ENCODE peak calls at places on chromosomes 6 and 20, in four cellular contexts. Y is dorsolateral prefrontal cortex, R is testis, W is PC-9. T is an unnamed sample.

GRCh38 chr6:94245395-94245794 is 826.0 kb upstream of the EPHA7 start:
- DNase-seq in Y (no peak), R (no peak), W (no peak), T (no peak)

GRCh38 chr20:12997128-12997655 is 11.6 kb upstream of the SPTLC3 start:
- DNase-seq in Y (no peak), R (no peak), W (no peak), T (no peak)

GRCh38 chr6:42454428-42454791 is 2.7 kb upstream of the TRERF1 start:
- DNase-seq in Y (no peak), R (peak; percentile 61), W (no peak), T (no peak)

GRCh38 chr20:25750765-25751696 is 54.4 kb upstream of the ZNF337 start:
- DNase-seq in Y (peak; percentile 48), R (peak; percentile 73), W (peak; percentile 55), T (peak; percentile 73)

GRCh38 chr6:92922216-92922806 is 497.0 kb downstream of the EPHA7 start:
- DNase-seq in Y (no peak), R (no peak), W (no peak), T (no peak)

GRCh38 chr6:53309059-53309896 is 39.5 kb downstream of the ELOVL5 start:
- DNase-seq in Y (no peak), R (no peak), W (no peak), T (no peak)

GRCh38 chr6:35663447-35664235 is 25.1 kb downstream of the FKBP5 start:
- DNase-seq in Y (no peak), R (no peak), W (no peak), T (no peak)

GRCh38 chr6:112231609-112232060 is 22.7 kb downstream of the LAMA4 start:
- DNase-seq in Y (no peak), R (no peak), W (no peak), T (no peak)

GRCh38 chr6:52394251-52394666 is 25.9 kb upstream of the EFHC1 start:
- DNase-seq in Y (no peak), R (no peak), W (no peak), T (no peak)

GRCh38 chr6:73286752-73287151 is 23.8 kb upstream of the KHDC1 start:
- DNase-seq in Y (no peak), R (no peak), W (no peak), T (no peak)

GRCh38 chr6:73290435-73290834 is 27.4 kb upstream of the KHDC1 start:
- DNase-seq in Y (no peak), R (no peak), W (no peak), T (no peak)

GRCh38 chr6:73282876-73283275 is 19.9 kb upstream of the KHDC1 start:
- DNase-seq in Y (no peak), R (no peak), W (no peak), T (no peak)

GRCh38 chr6:73285674-73286283 is 22.8 kb upstream of the KHDC1 start:
- DNase-seq in Y (no peak), R (no peak), W (no peak), T (peak; percentile 48)
- TF ChIP-seq CTCF in Y (peak; percentile 16), R (peak; percentile 24), W (peak; percentile 66), T (peak; percentile 22)

DNA sequence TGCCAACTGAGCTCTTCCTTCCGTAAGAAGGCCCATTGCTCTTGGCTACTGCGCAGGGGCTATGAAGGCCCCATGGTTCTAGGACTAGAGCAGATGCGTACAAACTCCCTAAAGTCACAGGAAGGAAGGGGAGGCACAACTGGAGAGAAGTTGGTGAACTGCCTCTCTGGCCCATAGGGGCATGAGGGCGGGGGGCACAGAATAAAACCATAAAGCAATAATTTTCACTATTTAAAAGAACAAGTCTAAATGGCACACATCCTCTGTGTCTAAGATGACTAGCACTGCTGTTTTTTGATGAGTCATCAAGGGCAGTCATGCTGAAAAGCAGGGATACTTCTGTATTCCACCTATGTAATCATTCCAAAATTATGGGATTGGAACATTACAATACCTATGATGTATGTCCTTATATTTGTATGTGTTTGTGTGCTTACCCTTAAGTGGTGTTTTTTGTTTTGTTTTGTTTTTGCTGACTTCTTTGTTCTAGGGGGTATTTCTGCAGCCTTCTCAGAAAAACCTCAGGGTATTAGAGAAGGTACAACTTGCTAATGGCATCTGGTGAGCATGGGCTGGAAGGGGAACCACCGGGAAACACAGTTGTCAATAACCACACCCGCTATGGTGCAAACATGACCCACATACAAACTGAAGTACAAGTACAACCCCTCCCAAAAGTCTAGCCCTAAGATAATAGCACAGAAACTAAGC is 36.9 kb downstream of the B4GALT5 start:
- DNase-seq in Y (no peak), R (no peak), W (no peak), T (peak; percentile 94)
- H3K27ac ChIP-seq in Y (no peak overlapping the region), R (no peak overlapping the region), W (peak overlapping the region; percentile 91), T (peak overlapping the region; percentile 69)

DNA sequence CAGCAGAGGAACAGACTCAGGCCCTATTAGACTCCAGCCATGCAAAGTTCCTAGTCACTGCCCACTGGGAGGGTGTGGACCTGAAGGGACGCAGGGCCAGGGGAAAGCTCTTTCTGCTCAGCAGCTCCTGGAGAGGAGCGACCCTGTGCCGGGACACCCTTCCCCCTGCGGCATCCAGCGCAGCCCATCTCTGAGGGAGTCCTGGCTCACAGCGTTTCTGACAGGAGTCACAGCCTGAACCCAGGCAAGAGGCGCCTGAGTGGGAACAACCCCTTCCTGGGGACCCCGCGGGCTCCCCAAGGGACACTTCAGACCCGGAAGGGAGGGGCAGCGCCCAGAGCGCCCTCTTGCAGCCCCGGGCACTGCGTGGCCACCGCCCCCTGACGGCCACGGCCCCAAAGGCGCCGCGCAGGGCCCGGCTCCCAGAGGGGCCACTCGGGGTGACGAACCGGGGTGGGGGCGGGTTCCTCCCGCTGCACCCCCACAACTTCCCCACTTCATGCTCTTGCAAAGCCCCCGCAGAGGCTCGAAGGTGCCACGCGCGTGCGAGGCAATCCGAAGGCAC is 853 bp downstream of the UCKL1 start:
- DNase-seq in Y (peak; percentile 70), R (peak; percentile 60), W (peak; percentile 59), T (no peak)
- TF ChIP-seq CTCF in Y (no peak), R (peak; percentile 32), W (peak; percentile 57), T (peak; percentile 81)

GRCh38 chr6:107729098-107729497 is 95.0 kb downstream of the SCML4 start:
- DNase-seq in Y (no peak), R (no peak), W (no peak), T (no peak)

GRCh38 chr6:107730106-107730505 is 94.0 kb downstream of the SCML4 start:
- DNase-seq in Y (no peak), R (no peak), W (no peak), T (no peak)

GRCh38 chr6:107731422-107732319 is 92.4 kb downstream of the SCML4 start:
- DNase-seq in Y (no peak), R (no peak), W (no peak), T (no peak)

GRCh38 chr6:107732461-107732860 is 91.7 kb downstream of the SCML4 start:
- DNase-seq in Y (no peak), R (no peak), W (no peak), T (no peak)

DNA sequence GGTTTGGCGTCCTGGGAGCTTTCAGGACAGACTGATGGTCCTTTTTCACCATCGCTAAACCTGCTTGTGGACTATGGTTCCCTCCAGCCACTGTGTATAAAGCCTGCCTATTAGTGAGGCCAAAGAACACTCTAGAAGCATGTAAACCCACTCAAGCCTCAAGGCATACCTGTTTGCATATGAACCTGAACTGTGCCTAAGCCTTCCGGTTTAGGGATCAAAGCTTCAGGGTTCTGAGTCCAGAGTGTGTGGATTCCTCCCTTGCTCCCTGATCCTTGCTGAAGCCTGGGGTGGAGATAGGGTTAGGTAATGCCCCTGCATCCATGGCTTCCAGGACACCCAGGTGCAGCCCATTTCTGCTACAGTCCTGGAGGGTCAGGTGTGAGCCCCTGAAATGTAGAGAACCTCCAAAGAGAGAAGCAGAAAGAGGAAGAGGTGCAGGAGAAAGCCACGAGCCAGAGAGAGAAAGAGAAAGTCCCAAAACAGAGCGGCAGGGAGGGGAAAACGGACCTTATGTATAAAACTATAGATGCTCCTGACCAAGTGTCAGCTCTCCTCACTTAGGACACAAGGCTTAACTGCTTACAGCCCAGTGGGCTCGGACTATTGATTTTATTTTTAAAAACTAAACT is 93.3 kb downstream of the SCML4 start:
- DNase-seq in Y (no peak), R (no peak), W (no peak), T (no peak)
- H3K27ac ChIP-seq in Y (no peak overlapping the region), R (no peak overlapping the region), W (no peak overlapping the region), T (no peak overlapping the region)